ENCODE peak calls at places on chromosomes 12 and 14, in nine cellular contexts. L, G, K, P, X, R, A, H and M are unnamed samples.

GRCh38 chr14:76346391-76347160 is 29.4 kb upstream of the ESRRB start:
- DNase-seq in L (no peak), G (no peak), K (no peak), P (no peak), X (peak; percentile 48), R (no peak), A (no peak), H (no peak), M (no peak)

GRCh38 chr14:22194669-22195068 is 394.4 kb downstream of the DAD1 start:
- DNase-seq in L (no peak), G (no peak), K (no peak), P (no peak), X (no peak), R (no peak), A (peak; percentile 4), H (no peak), M (no peak)

GRCh38 chr14:75884198-75884611 is 97.6 kb downstream of the TGFB3 start:
- DNase-seq in L (no peak), G (no peak), K (no peak), P (no peak), X (no peak), R (no peak), A (peak; percentile 86), H (no peak), M (no peak)

GRCh38 chr14:26636571-26636970 is 38.7 kb upstream of the NOVA1 start:
- DNase-seq in L (no peak), G (no peak), K (no peak), P (no peak), X (no peak), R (no peak), A (no peak), H (no peak), M (no peak)

GRCh38 chr12:94140556-94140955 is 7.8 kb upstream of the PLXNC1 start:
- DNase-seq in L (peak; percentile 19), G (peak; percentile 63), K (no peak), P (peak; percentile 51), X (peak; percentile 68), R (no peak), A (peak; percentile 10), H (peak; percentile 28), M (peak; percentile 13)

GRCh38 chr14:65560340-65561027 is 148.0 kb downstream of the FUT8 start:
- DNase-seq in L (no peak), G (no peak), K (no peak), P (no peak), X (no peak), R (no peak), A (peak; percentile 7), H (no peak), M (no peak)

GRCh38 chr12:12934556-12934955 is 17.4 kb downstream of the GPRC5D start:
- DNase-seq in L (no peak), G (no peak), K (no peak), P (no peak), X (no peak), R (no peak), A (no peak), H (no peak), M (no peak)

GRCh38 chr12:1927751-1928351 is 9.4 kb upstream of the CACNA2D4 start:
- DNase-seq in L (no peak), G (peak; percentile 31), K (peak; percentile 13), P (no peak), X (peak; percentile 63), R (peak; percentile 3), A (no peak), H (peak; percentile 24), M (peak; percentile 9)

DNA sequence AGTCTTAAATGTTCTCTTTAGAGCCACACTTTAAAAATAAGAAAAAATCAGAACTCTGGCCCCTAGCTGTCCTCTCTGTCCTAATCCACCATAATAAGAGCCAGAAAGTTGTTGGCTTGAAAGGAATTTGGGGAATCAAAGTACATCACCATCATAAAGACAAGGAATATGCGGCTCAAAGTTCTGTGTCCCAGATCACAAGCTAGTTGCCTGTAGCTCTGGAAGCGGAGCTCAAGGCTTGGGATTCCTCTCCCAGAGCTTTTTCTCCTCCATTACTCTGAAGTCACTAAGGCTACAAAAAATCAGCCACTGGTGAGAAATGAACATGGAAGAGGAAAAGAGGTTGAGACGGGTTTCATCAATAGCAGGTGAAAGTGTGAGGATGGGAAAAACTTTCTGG is 6.4 kb downstream of the DPF3 start:
- DNase-seq in L (no peak), G (no peak), K (no peak), P (no peak), X (no peak), R (no peak), A (no peak), H (no peak), M (no peak)
- H3K27ac ChIP-seq in L (no peak overlapping the region), G (no peak overlapping the region), K (no peak overlapping the region), P (no peak overlapping the region), X (no peak overlapping the region), R (no peak overlapping the region), A (no peak overlapping the region), H (no peak overlapping the region), M (no peak overlapping the region)

GRCh38 chr14:61264022-61264571 is 17.0 kb downstream of the TMEM30B start:
- DNase-seq in L (no peak), G (no peak), K (no peak), P (no peak), X (no peak), R (no peak), A (no peak), H (no peak), M (no peak)

GRCh38 chr14:61268797-61269196 is 12.3 kb downstream of the TMEM30B start:
- DNase-seq in L (no peak), G (no peak), K (no peak), P (no peak), X (no peak), R (no peak), A (peak; percentile 35), H (no peak), M (no peak)

GRCh38 chr14:61264699-61265098 is 16.4 kb downstream of the TMEM30B start:
- DNase-seq in L (no peak), G (no peak), K (no peak), P (no peak), X (no peak), R (peak; percentile 17), A (no peak), H (no peak), M (no peak)

GRCh38 chr14:61267336-61267735 is 13.8 kb downstream of the TMEM30B start:
- DNase-seq in L (no peak), G (no peak), K (no peak), P (no peak), X (no peak), R (no peak), A (peak; percentile 44), H (no peak), M (no peak)

DNA sequence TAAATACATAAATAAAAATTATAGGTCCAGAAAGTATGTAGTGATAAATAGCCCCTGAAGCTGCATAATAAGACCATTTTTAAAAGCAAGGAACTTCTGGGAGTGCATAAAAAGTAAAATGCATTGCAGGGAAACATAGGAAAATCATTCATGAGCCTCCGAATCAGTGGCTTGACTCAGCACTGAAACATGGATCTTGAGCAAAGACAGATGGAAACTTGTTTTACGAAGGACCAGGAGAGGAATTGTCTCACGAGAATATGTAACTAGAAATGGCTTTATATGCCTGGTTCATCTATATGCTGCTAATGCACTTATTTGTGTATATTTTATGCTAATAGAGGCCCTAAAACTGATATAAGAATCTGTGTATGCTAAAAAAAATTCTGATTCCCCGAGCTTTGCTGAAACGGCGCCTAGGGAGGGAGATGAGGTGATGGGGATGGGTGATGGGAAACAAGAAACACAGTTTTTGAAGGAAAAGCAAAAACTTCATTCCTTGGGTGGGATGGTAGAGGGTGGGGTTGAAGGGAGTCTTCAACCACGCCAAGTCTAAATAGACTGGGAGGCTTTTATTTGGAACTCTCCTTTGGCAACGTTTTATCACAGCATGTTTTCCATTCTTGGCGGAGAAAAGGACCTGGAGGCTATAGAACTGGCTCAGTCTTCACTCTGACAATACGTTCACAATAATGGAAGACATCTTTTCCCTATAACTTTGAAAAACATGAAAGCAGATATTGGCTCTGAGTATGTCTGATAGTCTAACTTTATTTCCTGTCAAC is 14.5 kb downstream of the TMEM30B start:
- DNase-seq in L (no peak), G (no peak), K (no peak), P (no peak), X (no peak), R (no peak), A (no peak), H (no peak), M (no peak)
- H3K4me1 ChIP-seq in L (peaks cover 4% of the 10 kb centered on the region), G (no peaks in the 10 kb centered on the region), K (no peaks in the 10 kb centered on the region), P (no peaks in the 10 kb centered on the region), X (peaks cover 5% of the 10 kb centered on the region), R (peaks cover 8% of the 10 kb centered on the region), A (peaks cover 5% of the 10 kb centered on the region), H (peaks cover 7% of the 10 kb centered on the region), M (no peaks in the 10 kb centered on the region)

DNA sequence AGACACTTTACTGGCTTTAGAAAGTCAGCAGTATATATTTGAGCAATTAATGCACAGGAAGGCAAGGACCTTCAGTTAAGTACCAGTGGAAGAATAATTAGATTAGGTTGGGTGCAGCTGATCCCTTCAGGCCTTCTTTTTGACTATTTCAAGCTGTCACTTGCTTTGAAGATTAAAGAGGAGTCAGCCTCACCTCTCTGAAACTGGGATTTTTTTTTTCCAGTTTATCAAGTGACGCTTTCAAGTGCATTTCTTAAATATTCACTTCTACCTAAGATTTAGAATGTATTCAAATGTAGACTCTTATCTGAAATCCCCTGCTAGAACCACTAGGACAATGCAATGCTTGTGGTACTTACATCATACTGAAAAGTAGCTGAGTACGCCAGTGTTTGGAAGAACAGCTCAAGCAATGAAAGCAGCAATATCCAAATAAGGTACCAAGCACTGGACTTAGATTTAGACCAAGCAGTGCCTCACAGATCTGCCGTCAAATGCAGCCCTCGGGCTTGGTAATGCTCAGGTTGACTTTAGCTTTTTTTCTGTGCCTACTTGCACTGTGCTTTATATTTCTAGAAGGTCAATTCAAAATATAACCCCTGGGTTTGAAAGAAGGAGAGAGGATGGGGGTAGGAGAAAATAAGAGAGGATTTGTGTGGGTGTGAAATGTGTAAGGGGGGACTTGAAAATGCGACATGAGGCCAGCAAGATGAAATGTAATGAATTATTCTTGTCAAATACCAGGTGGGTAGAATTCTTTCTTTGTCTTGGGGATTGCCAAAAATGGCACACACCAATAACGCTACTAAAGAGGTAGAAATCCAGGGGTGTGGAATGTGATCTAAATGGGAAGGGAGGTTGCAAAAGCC is 3.7 kb upstream of the FERMT2 start:
- DNase-seq in L (no peak), G (no peak), K (peak; percentile 53), P (no peak), X (no peak), R (no peak), A (peak; percentile 91), H (no peak), M (no peak)
- TF ChIP-seq POLR2A in L (no peak), G (no peak), K (peak; percentile 46), P (no peak), X (no peak), R (no peak), A (no peak), H (no peak), M (no peak)

GRCh38 chr12:122903704-122904034 is 7.7 kb upstream of the VPS37B start:
- DNase-seq in L (no peak), G (no peak), K (no peak), P (no peak), X (no peak), R (no peak), A (no peak), H (no peak), M (no peak)

GRCh38 chr12:122908915-122909314 is 13.0 kb upstream of the VPS37B start:
- DNase-seq in L (no peak), G (peak; percentile 72), K (no peak), P (no peak), X (no peak), R (no peak), A (no peak), H (peak; percentile 48), M (peak; percentile 50)

DNA sequence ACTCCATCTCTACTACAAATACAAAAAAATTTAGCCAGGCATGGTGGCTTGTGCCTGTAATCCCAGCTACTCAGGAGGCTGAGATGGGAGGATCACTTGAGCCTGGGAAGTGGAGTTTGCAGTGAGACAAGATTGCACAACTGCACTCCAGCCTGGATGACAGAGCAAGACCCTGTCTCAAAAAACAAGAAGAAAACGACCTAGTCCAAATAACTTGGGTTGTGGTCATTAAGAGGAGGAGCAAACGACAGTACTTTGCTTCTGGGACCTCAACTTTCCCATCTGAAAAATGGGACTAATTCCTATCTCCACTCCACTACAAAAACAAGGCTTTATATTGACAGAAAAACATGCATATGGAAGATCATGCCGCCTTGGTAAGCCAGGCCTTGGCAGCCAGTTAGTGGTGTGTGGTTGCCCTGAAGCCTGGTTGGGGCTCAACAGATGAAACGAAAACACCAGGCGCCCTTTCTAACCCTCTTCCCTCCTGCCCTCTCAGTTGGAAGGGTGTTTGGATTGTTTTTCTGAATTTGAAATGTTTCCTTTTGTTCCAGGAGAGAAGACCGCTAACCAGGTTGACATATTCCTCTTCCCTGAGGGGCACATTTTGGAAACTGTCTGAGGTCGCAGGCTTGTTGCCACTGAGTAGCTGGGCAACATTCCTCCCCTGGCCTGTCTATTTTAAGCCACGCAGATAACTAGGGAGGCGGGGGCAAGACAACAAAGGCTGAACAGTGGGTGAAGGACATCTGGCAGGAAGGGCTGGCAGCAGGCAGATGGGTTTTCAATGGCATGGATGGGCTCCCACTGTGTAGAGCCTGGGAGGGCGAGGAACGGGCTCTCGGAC is 13.7 kb upstream of the VPS37B start:
- DNase-seq in L (no peak), G (no peak), K (no peak), P (no peak), X (no peak), R (no peak), A (no peak), H (no peak), M (peak; percentile 75)
- H3K27ac ChIP-seq in L (no peak overlapping the region), G (no peak overlapping the region), K (no peak overlapping the region), P (no peak overlapping the region), X (no peak overlapping the region), R (no peak overlapping the region), A (no peak overlapping the region), H (no peak overlapping the region), M (peak overlapping the region; percentile 77)